ENCODE peak calls at places on chromosomes 3 and 15, in six cellular contexts. One of them, this sample, is unnamed.

GRCh38 chr3:14472471-14473351 is 67.4 kb downstream of the GRIP2 start:
- DNase-seq in CD8-positive, alpha-beta T cell: no peak
- DNase-seq in fibroblast of pulmonary artery: peak; percentile 85
- DNase-seq in AG10803: peak; percentile 85
- DNase-seq in body of pancreas: no peak
- DNase-seq in fibroblast of mammary gland: peak; percentile 96
- DNase-seq in this sample: peak; percentile 92

GRCh38 chr3:157921767-157922166 is 184.5 kb downstream of the SHOX2 start:
- DNase-seq in CD8-positive, alpha-beta T cell: no peak
- DNase-seq in fibroblast of pulmonary artery: no peak
- DNase-seq in AG10803: peak; percentile 11
- DNase-seq in body of pancreas: no peak
- DNase-seq in fibroblast of mammary gland: no peak
- DNase-seq in this sample: peak; percentile 4

GRCh38 chr3:19104459-19104858 is 43.9 kb upstream of the KCNH8 start:
- DNase-seq in CD8-positive, alpha-beta T cell: no peak
- DNase-seq in fibroblast of pulmonary artery: no peak
- DNase-seq in AG10803: no peak
- DNase-seq in body of pancreas: no peak
- DNase-seq in fibroblast of mammary gland: no peak
- DNase-seq in this sample: no peak

GRCh38 chr3:127784865-127785710 is 37.2 kb downstream of the MGLL start:
- DNase-seq in CD8-positive, alpha-beta T cell: no peak
- DNase-seq in fibroblast of pulmonary artery: no peak
- DNase-seq in AG10803: no peak
- DNase-seq in body of pancreas: peak; percentile 27
- DNase-seq in fibroblast of mammary gland: no peak
- DNase-seq in this sample: peak; percentile 41

GRCh38 chr3:36494461-36495109 is 114.3 kb downstream of the STAC start:
- DNase-seq in CD8-positive, alpha-beta T cell: no peak
- DNase-seq in fibroblast of pulmonary artery: peak; percentile 63
- DNase-seq in AG10803: peak; percentile 96
- DNase-seq in body of pancreas: peak; percentile 28
- DNase-seq in fibroblast of mammary gland: peak; percentile 94
- DNase-seq in this sample: peak; percentile 77

GRCh38 chr3:144085964-144086363 is 114.3 kb downstream of the DIPK2A start:
- DNase-seq in CD8-positive, alpha-beta T cell: no peak
- DNase-seq in fibroblast of pulmonary artery: peak; percentile 81
- DNase-seq in AG10803: peak; percentile 5
- DNase-seq in body of pancreas: peak; percentile 4
- DNase-seq in fibroblast of mammary gland: peak; percentile 75
- DNase-seq in this sample: peak; percentile 59

GRCh38 chr3:127796751-127797150 is 25.6 kb downstream of the MGLL start:
- DNase-seq in CD8-positive, alpha-beta T cell: no peak
- DNase-seq in fibroblast of pulmonary artery: no peak
- DNase-seq in AG10803: no peak
- DNase-seq in body of pancreas: no peak
- DNase-seq in fibroblast of mammary gland: no peak
- DNase-seq in this sample: no peak

GRCh38 chr15:65641723-65642475 is 20.2 kb downstream of the SLC24A1 start:
- DNase-seq in CD8-positive, alpha-beta T cell: no peak
- DNase-seq in fibroblast of pulmonary artery: no peak
- DNase-seq in AG10803: no peak
- DNase-seq in body of pancreas: no peak
- DNase-seq in fibroblast of mammary gland: no peak
- DNase-seq in this sample: peak; percentile 22

GRCh38 chr15:49313650-49314049 is 109.4 kb upstream of the FGF7 start:
- DNase-seq in CD8-positive, alpha-beta T cell: no peak
- DNase-seq in fibroblast of pulmonary artery: peak; percentile 84
- DNase-seq in AG10803: peak; percentile 88
- DNase-seq in body of pancreas: no peak
- DNase-seq in fibroblast of mammary gland: peak; percentile 89
- DNase-seq in this sample: peak; percentile 91

GRCh38 chr3:197080344-197080743 is 50.7 kb upstream of the MELTF start:
- DNase-seq in CD8-positive, alpha-beta T cell: no peak
- DNase-seq in fibroblast of pulmonary artery: no peak
- DNase-seq in AG10803: no peak
- DNase-seq in body of pancreas: no peak
- DNase-seq in fibroblast of mammary gland: no peak
- DNase-seq in this sample: no peak

GRCh38 chr3:33089515-33089914 is 7.4 kb downstream of the GLB1 start:
- DNase-seq in CD8-positive, alpha-beta T cell: no peak
- DNase-seq in fibroblast of pulmonary artery: no peak
- DNase-seq in AG10803: no peak
- DNase-seq in body of pancreas: no peak
- DNase-seq in fibroblast of mammary gland: no peak
- DNase-seq in this sample: no peak

GRCh38 chr3:179100652-179101051 is 29.0 kb upstream of the ZMAT3 start:
- DNase-seq in CD8-positive, alpha-beta T cell: no peak
- DNase-seq in fibroblast of pulmonary artery: no peak
- DNase-seq in AG10803: peak; percentile 19
- DNase-seq in body of pancreas: no peak
- DNase-seq in fibroblast of mammary gland: peak; percentile 81
- DNase-seq in this sample: peak; percentile 79

GRCh38 chr3:136698361-136698760 is 53.8 kb downstream of the STAG1 start:
- DNase-seq in CD8-positive, alpha-beta T cell: no peak
- DNase-seq in fibroblast of pulmonary artery: no peak
- DNase-seq in AG10803: no peak
- DNase-seq in body of pancreas: no peak
- DNase-seq in fibroblast of mammary gland: no peak
- DNase-seq in this sample: no peak

GRCh38 chr3:21020681-21021080 is 730.3 kb downstream of the ZNF385D start:
- DNase-seq in CD8-positive, alpha-beta T cell: no peak
- DNase-seq in fibroblast of pulmonary artery: no peak
- DNase-seq in AG10803: no peak
- DNase-seq in body of pancreas: no peak
- DNase-seq in fibroblast of mammary gland: no peak
- DNase-seq in this sample: peak; percentile 21

GRCh38 chr3:33664195-33664594 is 53.9 kb downstream of the CLASP2 start:
- DNase-seq in CD8-positive, alpha-beta T cell: no peak
- DNase-seq in fibroblast of pulmonary artery: peak; percentile 84
- DNase-seq in AG10803: peak; percentile 74
- DNase-seq in body of pancreas: no peak
- DNase-seq in fibroblast of mammary gland: peak; percentile 95
- DNase-seq in this sample: peak; percentile 79

GRCh38 chr3:93979850-93980677 is at the start of gene ARL13B:
- DNase-seq in CD8-positive, alpha-beta T cell: peak; percentile 94
- DNase-seq in fibroblast of pulmonary artery: peak; percentile 99
- DNase-seq in AG10803: peak; percentile 98
- DNase-seq in body of pancreas: peak; percentile 99
- DNase-seq in fibroblast of mammary gland: peak; percentile 97
- DNase-seq in this sample: peak; percentile 98

GRCh38 chr3:107684431-107684925 is 161.7 kb downstream of the BBX start:
- DNase-seq in CD8-positive, alpha-beta T cell: no peak
- DNase-seq in fibroblast of pulmonary artery: peak; percentile 21
- DNase-seq in AG10803: no peak
- DNase-seq in body of pancreas: no peak
- DNase-seq in fibroblast of mammary gland: no peak
- DNase-seq in this sample: no peak

GRCh38 chr15:66623801-66624453 is 58.1 kb upstream of the LCTL start:
- DNase-seq in CD8-positive, alpha-beta T cell: no peak
- DNase-seq in fibroblast of pulmonary artery: no peak
- DNase-seq in AG10803: no peak
- DNase-seq in body of pancreas: no peak
- DNase-seq in fibroblast of mammary gland: peak; percentile 6
- DNase-seq in this sample: no peak

GRCh38 chr3:98568402-98568801 is 25.0 kb downstream of the CPOX start:
- DNase-seq in CD8-positive, alpha-beta T cell: no peak
- DNase-seq in fibroblast of pulmonary artery: no peak
- DNase-seq in AG10803: no peak
- DNase-seq in body of pancreas: no peak
- DNase-seq in fibroblast of mammary gland: no peak
- DNase-seq in this sample: no peak

GRCh38 chr3:195909645-195910498 is 1.5 kb upstream of the TNK2 start:
- DNase-seq in CD8-positive, alpha-beta T cell: peak; percentile 90
- DNase-seq in fibroblast of pulmonary artery: peak; percentile 68
- DNase-seq in AG10803: peak; percentile 73
- DNase-seq in body of pancreas: peak; percentile 85
- DNase-seq in fibroblast of mammary gland: peak; percentile 54
- DNase-seq in this sample: peak; percentile 94

GRCh38 chr15:41584636-41585139 is 25.7 kb downstream of the TYRO3 start:
- DNase-seq in CD8-positive, alpha-beta T cell: no peak
- DNase-seq in fibroblast of pulmonary artery: no peak
- DNase-seq in AG10803: no peak
- DNase-seq in body of pancreas: no peak
- DNase-seq in fibroblast of mammary gland: no peak
- DNase-seq in this sample: no peak

GRCh38 chr3:146250449-146251382 is at the start of gene PLSCR4:
- DNase-seq in CD8-positive, alpha-beta T cell: no peak
- DNase-seq in fibroblast of pulmonary artery: peak; percentile 93
- DNase-seq in AG10803: peak; percentile 80
- DNase-seq in body of pancreas: peak; percentile 68
- DNase-seq in fibroblast of mammary gland: peak; percentile 72
- DNase-seq in this sample: peak; percentile 89

GRCh38 chr3:191238321-191238817 is 39.3 kb downstream of the OSTN start:
- DNase-seq in CD8-positive, alpha-beta T cell: no peak
- DNase-seq in fibroblast of pulmonary artery: peak; percentile 88
- DNase-seq in AG10803: peak; percentile 37
- DNase-seq in body of pancreas: no peak
- DNase-seq in fibroblast of mammary gland: no peak
- DNase-seq in this sample: peak; percentile 77

GRCh38 chr3:30710017-30710416 is 103.6 kb downstream of the TGFBR2 start:
- DNase-seq in CD8-positive, alpha-beta T cell: no peak
- DNase-seq in fibroblast of pulmonary artery: no peak
- DNase-seq in AG10803: no peak
- DNase-seq in body of pancreas: no peak
- DNase-seq in fibroblast of mammary gland: no peak
- DNase-seq in this sample: no peak

GRCh38 chr15:88089019-88089603 is 167.4 kb downstream of the NTRK3 start:
- DNase-seq in CD8-positive, alpha-beta T cell: no peak
- DNase-seq in fibroblast of pulmonary artery: peak; percentile 2
- DNase-seq in AG10803: peak; percentile 11
- DNase-seq in body of pancreas: no peak
- DNase-seq in fibroblast of mammary gland: no peak
- DNase-seq in this sample: no peak

GRCh38 chr15:70036585-70037343 is 61.0 kb downstream of the TLE3 start:
- DNase-seq in CD8-positive, alpha-beta T cell: no peak
- DNase-seq in fibroblast of pulmonary artery: no peak
- DNase-seq in AG10803: no peak
- DNase-seq in body of pancreas: no peak
- DNase-seq in fibroblast of mammary gland: no peak
- DNase-seq in this sample: no peak

DNA sequence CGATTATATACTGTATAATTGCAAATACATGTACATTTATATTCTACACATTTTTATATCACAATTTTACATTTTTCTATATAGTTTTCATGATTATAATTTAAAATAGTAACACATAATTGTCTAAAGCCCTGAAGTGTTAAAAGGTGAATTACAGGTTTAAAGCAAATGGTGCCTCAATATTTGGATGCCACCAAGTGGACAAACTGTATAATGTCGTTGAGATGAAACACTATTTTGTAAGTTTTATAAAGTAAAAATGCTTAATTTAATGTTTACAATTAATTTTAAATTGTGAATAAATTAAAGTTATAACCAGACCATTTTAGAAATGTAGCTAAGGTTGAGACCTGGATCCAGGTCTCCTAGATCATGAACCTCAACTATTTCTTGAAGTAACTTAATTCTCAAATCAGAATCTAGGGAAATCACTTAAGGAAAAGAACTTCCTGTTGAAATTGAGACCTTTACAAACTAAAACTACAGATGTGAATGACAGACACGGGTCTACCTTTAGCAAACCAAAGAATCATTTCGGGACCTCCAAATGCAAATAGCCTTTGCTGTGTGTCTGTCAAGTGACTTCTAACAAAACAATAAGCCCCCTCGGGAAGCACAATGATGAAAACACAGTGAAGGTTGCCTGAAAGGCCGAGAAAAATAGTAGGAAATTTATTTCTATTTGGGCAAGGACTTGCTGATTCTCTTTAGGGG is 37.8 kb downstream of the EHHADH start:
- DNase-seq in CD8-positive, alpha-beta T cell: no peak
- DNase-seq in fibroblast of pulmonary artery: peak; percentile 48
- DNase-seq in AG10803: peak; percentile 16
- DNase-seq in body of pancreas: no peak
- DNase-seq in fibroblast of mammary gland: peak; percentile 22
- DNase-seq in this sample: peak; percentile 12
- H3K4me3 ChIP-seq in CD8-positive, alpha-beta T cell: no peak overlapping the region
- H3K4me3 ChIP-seq in fibroblast of pulmonary artery: peak overlapping the region; percentile 21
- H3K4me3 ChIP-seq in AG10803: no peak overlapping the region
- H3K4me3 ChIP-seq in body of pancreas: no peak overlapping the region
- H3K4me3 ChIP-seq in fibroblast of mammary gland: no peak overlapping the region
- H3K4me3 ChIP-seq in this sample: no peak overlapping the region

DNA sequence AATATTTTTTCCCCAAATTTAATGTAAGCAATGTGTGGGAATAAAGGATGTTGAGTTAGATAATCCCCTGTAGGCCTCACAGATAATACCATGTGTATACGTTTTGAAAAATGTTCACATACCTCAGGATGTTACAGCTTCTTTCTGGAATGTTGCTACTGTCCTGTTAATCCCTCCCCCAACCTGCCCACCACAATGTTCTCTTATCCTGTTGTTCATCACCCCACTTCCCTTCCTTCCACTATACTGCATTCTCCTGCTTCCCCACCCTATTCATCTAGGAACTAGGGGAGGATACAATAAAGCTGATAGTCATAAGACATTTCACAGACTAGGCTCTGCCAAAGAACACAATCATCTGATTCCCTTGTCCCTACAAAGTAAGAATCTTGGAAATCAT is 92.1 kb downstream of the IGF2BP2 start:
- DNase-seq in CD8-positive, alpha-beta T cell: no peak
- DNase-seq in fibroblast of pulmonary artery: peak; percentile 94
- DNase-seq in AG10803: peak; percentile 86
- DNase-seq in body of pancreas: no peak
- DNase-seq in fibroblast of mammary gland: peak; percentile 91
- DNase-seq in this sample: peak; percentile 92
- H3K4me3 ChIP-seq in CD8-positive, alpha-beta T cell: no peak overlapping the region
- H3K4me3 ChIP-seq in fibroblast of pulmonary artery: no peak overlapping the region
- H3K4me3 ChIP-seq in AG10803: no peak overlapping the region
- H3K4me3 ChIP-seq in body of pancreas: no peak overlapping the region
- H3K4me3 ChIP-seq in fibroblast of mammary gland: no peak overlapping the region
- H3K4me3 ChIP-seq in this sample: no peak overlapping the region

DNA sequence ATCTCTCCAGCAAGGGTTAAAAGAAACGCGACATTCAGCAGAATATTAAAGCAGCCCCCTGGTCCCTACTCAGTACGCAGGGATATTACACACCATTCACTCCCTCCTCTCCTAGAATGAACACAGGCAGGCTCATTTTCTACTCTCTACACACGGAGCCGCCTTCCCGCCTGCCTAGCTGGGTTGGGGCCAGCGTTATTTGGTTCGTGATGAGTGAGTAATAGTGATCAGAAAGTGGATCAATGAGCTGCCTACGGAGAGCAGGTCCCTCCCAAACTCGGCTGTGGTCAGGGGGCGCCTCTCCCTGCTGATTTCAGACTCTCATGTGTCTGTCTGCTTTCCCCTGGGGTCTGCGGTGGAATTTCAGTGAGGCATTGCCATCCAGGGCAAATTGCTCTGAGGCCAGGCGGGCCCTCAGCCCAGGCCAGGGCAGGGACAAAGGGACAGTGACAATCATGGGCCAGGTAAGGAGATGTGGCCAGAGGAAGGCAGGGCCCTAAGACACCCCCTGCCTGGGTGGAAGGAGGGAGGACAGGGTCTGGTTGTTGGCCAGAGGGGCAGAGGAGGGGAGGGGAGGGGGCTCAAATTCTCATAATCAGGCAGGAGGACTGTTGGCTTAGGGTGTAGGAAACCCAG is 2.9 kb downstream of the EPHB1 start:
- DNase-seq in CD8-positive, alpha-beta T cell: no peak
- DNase-seq in fibroblast of pulmonary artery: no peak
- DNase-seq in AG10803: no peak
- DNase-seq in body of pancreas: no peak
- DNase-seq in fibroblast of mammary gland: no peak
- DNase-seq in this sample: no peak
- H3K4me3 ChIP-seq in CD8-positive, alpha-beta T cell: no peak overlapping the region
- H3K4me3 ChIP-seq in fibroblast of pulmonary artery: no peak overlapping the region
- H3K4me3 ChIP-seq in AG10803: no peak overlapping the region
- H3K4me3 ChIP-seq in body of pancreas: no peak overlapping the region
- H3K4me3 ChIP-seq in fibroblast of mammary gland: no peak overlapping the region
- H3K4me3 ChIP-seq in this sample: no peak overlapping the region

GRCh38 chr3:172153335-172153861 is 114.0 kb downstream of the FNDC3B start:
- DNase-seq in CD8-positive, alpha-beta T cell: peak; percentile 43
- DNase-seq in fibroblast of pulmonary artery: peak; percentile 98
- DNase-seq in AG10803: peak; percentile 98
- DNase-seq in body of pancreas: peak; percentile 96
- DNase-seq in fibroblast of mammary gland: peak; percentile 99
- DNase-seq in this sample: peak; percentile 99
- H3K4me3 ChIP-seq in CD8-positive, alpha-beta T cell: no peak overlapping the region
- H3K4me3 ChIP-seq in fibroblast of pulmonary artery: no peak overlapping the region
- H3K4me3 ChIP-seq in AG10803: no peak overlapping the region
- H3K4me3 ChIP-seq in body of pancreas: no peak overlapping the region
- H3K4me3 ChIP-seq in fibroblast of mammary gland: no peak overlapping the region
- H3K4me3 ChIP-seq in this sample: no peak overlapping the region

This sample was measured in foreskin fibroblast.